ENCODE peak calls at places on chromosomes 1 and 21, in four cellular contexts. One of them, this sample, is unnamed.

GRCh38 chr1:193229136-193229535 is 42.7 kb upstream of the B3GALT2 start:
- DNase-seq in brain microvascular endothelial cell: peak; percentile 3
- DNase-seq in endothelial cell: no peak
- DNase-seq in pancreas: no peak
- DNase-seq in this sample: no peak

GRCh38 chr1:119011706-119012105 is 23.6 kb upstream of the TBX15 start:
- DNase-seq in endothelial cell: no peak
- DNase-seq in pancreas: no peak
- DNase-seq in brain microvascular endothelial cell: no peak
- DNase-seq in this sample: no peak

GRCh38 chr1:179809506-179810366 is 66.6 kb downstream of the FAM163A start:
- DNase-seq in brain microvascular endothelial cell: peak; percentile 76
- DNase-seq in pancreas: peak; percentile 36
- DNase-seq in endothelial cell: peak; percentile 73
- DNase-seq in this sample: peak; percentile 74

GRCh38 chr1:230891413-230891812 is 23.1 kb upstream of the C1orf198 start:
- DNase-seq in brain microvascular endothelial cell: no peak
- DNase-seq in pancreas: no peak
- DNase-seq in endothelial cell: no peak
- DNase-seq in this sample: no peak

GRCh38 chr1:205536759-205537361 is 32.4 kb downstream of the CDK18 start:
- DNase-seq in pancreas: peak; percentile 66
- DNase-seq in brain microvascular endothelial cell: no peak
- DNase-seq in endothelial cell: peak; percentile 0
- DNase-seq in this sample: no peak

GRCh38 chr1:1112237-1112985 is 3.5 kb downstream of the C1orf159 start:
- DNase-seq in pancreas: peak; percentile 13
- DNase-seq in brain microvascular endothelial cell: no peak
- DNase-seq in endothelial cell: no peak
- DNase-seq in this sample: no peak

GRCh38 chr1:172609528-172609927 is 49.4 kb upstream of the FASLG start:
- DNase-seq in brain microvascular endothelial cell: no peak
- DNase-seq in endothelial cell: no peak
- DNase-seq in pancreas: no peak
- DNase-seq in this sample: no peak

GRCh38 chr1:185483647-185484450 is 166.8 kb upstream of the IVNS1ABP start:
- DNase-seq in endothelial cell: no peak
- DNase-seq in pancreas: no peak
- DNase-seq in brain microvascular endothelial cell: peak; percentile 83
- DNase-seq in this sample: no peak

GRCh38 chr1:158471920-158472319 is at the start of gene OR10R2:
- DNase-seq in pancreas: no peak
- DNase-seq in brain microvascular endothelial cell: no peak
- DNase-seq in endothelial cell: no peak
- DNase-seq in this sample: no peak

GRCh38 chr1:202241376-202242079 is 47.9 kb downstream of the LGR6 start:
- DNase-seq in endothelial cell: no peak
- DNase-seq in pancreas: peak; percentile 20
- DNase-seq in brain microvascular endothelial cell: no peak
- DNase-seq in this sample: no peak

GRCh38 chr1:33036051-33036525 is 595 bp downstream of the AK2 start:
- DNase-seq in endothelial cell: no peak
- DNase-seq in brain microvascular endothelial cell: no peak
- DNase-seq in pancreas: no peak
- DNase-seq in this sample: no peak

GRCh38 chr1:206048582-206048981 is 4.4 kb upstream of the RHEX start:
- DNase-seq in brain microvascular endothelial cell: no peak
- DNase-seq in endothelial cell: no peak
- DNase-seq in pancreas: peak; percentile 75
- DNase-seq in this sample: no peak

GRCh38 chr1:94909486-94909885 is 17.4 kb downstream of the CNN3 start:
- DNase-seq in brain microvascular endothelial cell: no peak
- DNase-seq in endothelial cell: no peak
- DNase-seq in pancreas: no peak
- DNase-seq in this sample: no peak

GRCh38 chr1:77282187-77282865 is 507 bp downstream of the AK5 start:
- DNase-seq in brain microvascular endothelial cell: no peak
- DNase-seq in endothelial cell: peak; percentile 37
- DNase-seq in pancreas: no peak
- DNase-seq in this sample: peak; percentile 42

GRCh38 chr21:28482657-28483056 is 510.0 kb downstream of the LTN1 start:
- DNase-seq in endothelial cell: no peak
- DNase-seq in brain microvascular endothelial cell: no peak
- DNase-seq in pancreas: no peak
- DNase-seq in this sample: no peak

GRCh38 chr1:226821719-226822085 is 48.7 kb upstream of the PSEN2 start:
- DNase-seq in endothelial cell: no peak
- DNase-seq in brain microvascular endothelial cell: no peak
- DNase-seq in pancreas: no peak
- DNase-seq in this sample: no peak

GRCh38 chr21:37032877-37033471 is 26.5 kb downstream of the RIPPLY3 start:
- DNase-seq in endothelial cell: no peak
- DNase-seq in pancreas: no peak
- DNase-seq in brain microvascular endothelial cell: peak; percentile 76
- DNase-seq in this sample: no peak

GRCh38 chr1:42168397-42168682 is 3.8 kb upstream of the GUCA2A start:
- DNase-seq in endothelial cell: no peak
- DNase-seq in brain microvascular endothelial cell: no peak
- DNase-seq in pancreas: no peak
- DNase-seq in this sample: no peak

GRCh38 chr1:153610334-153611023 is 2.5 kb downstream of the S100A16 start:
- DNase-seq in endothelial cell: no peak
- DNase-seq in pancreas: no peak
- DNase-seq in brain microvascular endothelial cell: no peak
- DNase-seq in this sample: no peak

GRCh38 chr1:53766766-53767409 is 27.9 kb upstream of the GLIS1 start:
- DNase-seq in endothelial cell: no peak
- DNase-seq in brain microvascular endothelial cell: peak; percentile 14
- DNase-seq in pancreas: no peak
- DNase-seq in this sample: no peak

GRCh38 chr1:232519186-232519585 is 110.7 kb downstream of the SIPA1L2 start:
- DNase-seq in endothelial cell: no peak
- DNase-seq in pancreas: no peak
- DNase-seq in brain microvascular endothelial cell: no peak
- DNase-seq in this sample: no peak

GRCh38 chr21:35086357-35086756 is 37.3 kb upstream of the RUNX1 start:
- DNase-seq in brain microvascular endothelial cell: peak; percentile 34
- DNase-seq in pancreas: no peak
- DNase-seq in endothelial cell: no peak
- DNase-seq in this sample: no peak

GRCh38 chr1:21896652-21897532 is 40.2 kb downstream of the HSPG2 start:
- DNase-seq in brain microvascular endothelial cell: no peak
- DNase-seq in endothelial cell: peak; percentile 67
- DNase-seq in pancreas: no peak
- DNase-seq in this sample: no peak

GRCh38 chr21:31514598-31514997 is 144.9 kb upstream of the SOD1 start:
- DNase-seq in endothelial cell: peak; percentile 21
- DNase-seq in brain microvascular endothelial cell: peak; percentile 15
- DNase-seq in pancreas: no peak
- DNase-seq in this sample: peak; percentile 43

GRCh38 chr1:112144738-112145426 is 155.4 kb upstream of the KCND3 start:
- DNase-seq in pancreas: no peak
- DNase-seq in brain microvascular endothelial cell: no peak
- DNase-seq in endothelial cell: no peak
- DNase-seq in this sample: no peak

DNA sequence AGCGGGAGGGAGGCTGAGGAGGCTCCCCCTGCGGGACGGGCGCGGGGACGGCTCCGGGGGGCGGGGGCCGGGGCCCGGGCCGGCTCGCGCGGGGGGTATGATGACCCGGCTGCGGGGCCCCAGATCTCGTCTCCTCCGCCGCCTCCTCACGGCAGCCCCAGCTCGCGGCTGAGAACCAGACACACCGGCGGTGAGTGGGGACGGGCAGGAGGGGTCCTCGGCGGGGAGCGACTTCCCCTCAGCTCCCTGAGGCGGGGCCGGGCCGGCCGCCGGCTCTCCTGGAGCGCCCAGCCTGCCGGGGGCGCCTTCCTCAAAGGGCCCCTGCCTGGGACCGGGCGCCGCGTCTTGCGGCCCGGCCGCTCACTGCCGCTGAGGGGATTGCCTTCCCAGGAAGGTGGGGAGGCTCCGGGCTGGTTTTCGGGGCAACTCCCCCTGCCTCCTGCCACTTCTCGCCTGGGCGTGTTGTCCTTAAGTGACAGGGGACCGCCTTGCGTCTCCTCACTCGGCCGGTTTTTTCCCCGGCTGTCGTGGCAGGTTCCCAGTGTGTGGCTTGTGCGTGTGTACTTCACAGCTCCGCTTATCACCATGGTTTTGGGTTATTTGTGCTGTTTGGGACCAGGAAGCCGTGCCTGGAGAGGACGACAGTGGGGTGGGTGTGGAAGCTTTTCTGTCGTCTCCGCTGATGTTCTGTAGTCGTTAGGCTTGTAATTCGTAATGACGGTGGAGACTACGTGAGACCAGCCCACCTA is 800 bp downstream of the HIPK1 start:
- DNase-seq in endothelial cell: peak; percentile 55
- DNase-seq in pancreas: peak; percentile 57
- DNase-seq in brain microvascular endothelial cell: peak; percentile 22
- DNase-seq in this sample: peak; percentile 32
- TF ChIP-seq CTCF in endothelial cell: no peak
- TF ChIP-seq CTCF in pancreas: no peak
- TF ChIP-seq CTCF in brain microvascular endothelial cell: no peak
- TF ChIP-seq CTCF in this sample: no peak

GRCh38 chr1:203296456-203297073 is 8.8 kb upstream of the BTG2 start:
- DNase-seq in endothelial cell: no peak
- DNase-seq in pancreas: no peak
- DNase-seq in brain microvascular endothelial cell: no peak
- DNase-seq in this sample: no peak

GRCh38 chr1:203301331-203301668 is 4.0 kb upstream of the BTG2 start:
- DNase-seq in pancreas: no peak
- DNase-seq in brain microvascular endothelial cell: no peak
- DNase-seq in endothelial cell: no peak
- DNase-seq in this sample: no peak

GRCh38 chr1:203300441-203301330 is 4.6 kb upstream of the BTG2 start:
- DNase-seq in pancreas: no peak
- DNase-seq in brain microvascular endothelial cell: no peak
- DNase-seq in endothelial cell: no peak
- DNase-seq in this sample: no peak

GRCh38 chr1:203302461-203302860 is 2.9 kb upstream of the BTG2 start:
- DNase-seq in brain microvascular endothelial cell: no peak
- DNase-seq in endothelial cell: no peak
- DNase-seq in pancreas: no peak
- DNase-seq in this sample: no peak

DNA sequence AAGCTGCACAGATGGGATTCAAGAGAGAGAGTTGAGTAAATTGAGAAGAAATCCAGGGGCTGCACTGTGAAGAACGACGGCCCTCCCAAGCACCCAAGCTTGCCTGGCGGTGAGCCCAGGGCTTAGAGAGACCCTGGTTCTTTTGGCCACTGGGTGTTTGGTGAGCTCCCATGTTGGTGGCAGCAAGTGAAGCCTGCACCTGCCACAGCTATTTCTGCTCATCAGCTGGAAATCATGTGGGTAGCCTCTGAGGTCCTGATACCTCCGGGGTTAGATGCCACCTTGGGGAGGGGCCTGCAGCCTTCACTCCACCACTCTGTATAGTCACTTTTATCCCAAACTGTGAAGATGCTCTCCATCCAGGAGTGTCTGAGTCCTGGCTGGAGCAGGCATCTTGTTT is 6.1 kb upstream of the BTG2 start:
- DNase-seq in endothelial cell: no peak
- DNase-seq in pancreas: no peak
- DNase-seq in brain microvascular endothelial cell: no peak
- DNase-seq in this sample: no peak
- TF ChIP-seq CTCF in endothelial cell: no peak
- TF ChIP-seq CTCF in pancreas: no peak
- TF ChIP-seq CTCF in brain microvascular endothelial cell: no peak
- TF ChIP-seq CTCF in this sample: no peak

DNA sequence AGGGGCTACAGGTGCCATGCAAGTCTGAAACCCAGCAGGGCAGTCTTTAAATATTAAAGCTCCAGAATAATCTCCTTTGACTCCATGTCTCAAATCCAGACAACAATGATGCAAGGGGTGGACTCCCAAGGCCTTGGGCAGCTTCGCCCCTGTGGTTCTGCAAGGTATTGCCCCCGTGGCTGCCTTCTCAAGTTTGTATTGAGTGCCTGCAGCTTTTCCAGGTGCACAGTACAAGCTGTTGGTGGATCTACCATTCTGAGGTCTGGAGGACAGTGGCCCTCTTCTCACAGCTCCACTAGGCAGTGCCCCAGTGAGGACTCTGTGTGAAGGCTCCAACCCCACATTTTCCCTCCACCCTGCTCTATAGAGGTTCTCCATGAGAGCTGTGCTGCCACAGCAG is 3.7 kb upstream of the MROH9 start:
- DNase-seq in pancreas: no peak
- DNase-seq in endothelial cell: no peak
- DNase-seq in brain microvascular endothelial cell: no peak
- DNase-seq in this sample: no peak
- TF ChIP-seq CTCF in pancreas: no peak
- TF ChIP-seq CTCF in endothelial cell: no peak
- TF ChIP-seq CTCF in brain microvascular endothelial cell: peak; percentile 7
- TF ChIP-seq CTCF in this sample: peak; percentile 22

DNA sequence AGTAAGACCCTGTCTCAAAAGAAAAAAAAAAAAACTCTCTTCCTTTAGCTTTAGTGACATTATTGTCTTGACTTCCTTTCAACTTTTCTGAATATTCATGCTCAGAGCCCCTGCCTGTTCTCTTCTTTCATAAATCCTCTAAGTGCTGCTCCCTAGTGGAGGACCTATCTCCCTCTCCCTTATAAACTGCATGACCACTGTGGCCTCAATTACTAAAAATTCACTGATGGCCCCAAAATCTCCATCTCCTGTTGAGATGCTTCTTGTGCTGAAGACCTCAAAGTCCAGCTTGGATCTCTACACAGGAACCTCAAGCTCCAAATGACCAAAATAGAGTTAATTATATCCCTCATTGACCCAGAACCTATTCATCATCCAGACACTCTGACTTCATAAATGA is 7.8 kb downstream of the ITLN1 start:
- DNase-seq in brain microvascular endothelial cell: no peak
- DNase-seq in endothelial cell: no peak
- DNase-seq in pancreas: no peak
- DNase-seq in this sample: no peak
- TF ChIP-seq CTCF in brain microvascular endothelial cell: no peak
- TF ChIP-seq CTCF in endothelial cell: no peak
- TF ChIP-seq CTCF in pancreas: no peak
- TF ChIP-seq CTCF in this sample: peak; percentile 21

This sample was measured in neural crest cell.